ENCODE peak calls at places on chromosome 13, in five cellular contexts. W is neural progenitor cell; N is CD8-positive, alpha-beta T cell; T is astrocyte of the spinal cord; L is pancreas. O is an unnamed sample.

GRCh38 chr13:19267746-19268145 is 86.1 kb upstream of the TUBA3C start:
- DNase-seq in W (no peak), N (no peak), T (no peak), L (no peak), O (no peak)

GRCh38 chr13:25846227-25846984 is 205.4 kb downstream of the SHISA2 start:
- DNase-seq in W (no peak), N (no peak), T (no peak), L (no peak), O (no peak)

GRCh38 chr13:42274386-42275097 is 2.6 kb downstream of the AKAP11 start:
- DNase-seq in W (no peak), N (no peak), T (no peak), L (no peak), O (no peak)

GRCh38 chr13:109782823-109783411 is 3.5 kb downstream of the IRS2 start:
- DNase-seq in W (no peak), N (no peak), T (no peak), L (no peak), O (no peak)

GRCh38 chr13:106089251-106089940 is 446.1 kb downstream of the EFNB2 start:
- DNase-seq in W (no peak), N (no peak), T (no peak), L (no peak), O (no peak)

GRCh38 chr13:41026806-41027205 is 7.7 kb upstream of the ELF1 start:
- DNase-seq in W (no peak), N (no peak), T (no peak), L (no peak), O (no peak)

GRCh38 chr13:96519380-96519779 is 429.5 kb downstream of the HS6ST3 start:
- DNase-seq in W (no peak), N (no peak), T (no peak), L (no peak), O (no peak)

GRCh38 chr13:67147257-67148218 is 82.6 kb downstream of the PCDH9 start:
- DNase-seq in W (peak), N (no peak), T (peak), L (no peak), O (no peak)

GRCh38 chr13:29520671-29521070 is 74.8 kb downstream of the SLC7A1 start:
- DNase-seq in W (no peak), N (no peak), T (peak), L (no peak), O (no peak)

GRCh38 chr13:78881746-78882145 is 222.8 kb upstream of the OBI1 start:
- DNase-seq in W (no peak), N (no peak), T (no peak), L (no peak), O (no peak)

GRCh38 chr13:107867701-107868661 is 347.4 kb downstream of the LIG4 start:
- DNase-seq in W (peak), N (no peak), T (peak), L (peak), O (no peak)

GRCh38 chr13:43129021-43129420 is 105.6 kb downstream of the DNAJC15 start:
- DNase-seq in W (no peak), N (no peak), T (no peak), L (no peak), O (no peak)

GRCh38 chr13:34647379-34647778 is 294.7 kb upstream of the NBEA start:
- DNase-seq in W (no peak), N (no peak), T (no peak), L (no peak), O (no peak)

GRCh38 chr13:45121421-45121820 is 1.1 kb downstream of the GTF2F2 start:
- DNase-seq in W (peak), N (no peak), T (peak), L (no peak), O (no peak)

GRCh38 chr13:30052127-30052526 is 201.7 kb upstream of the UBL3 start:
- DNase-seq in W (peak), N (no peak), T (no peak), L (no peak), O (no peak)

GRCh38 chr13:111976474-111977183 is 90.3 kb upstream of the SOX1 start:
- DNase-seq in W (no peak), N (no peak), T (no peak), L (no peak), O (no peak)

GRCh38 chr13:41848435-41849255 is 112.3 kb downstream of the VWA8 start:
- DNase-seq in W (no peak), N (no peak), T (peak), L (no peak), O (no peak)

GRCh38 chr13:36973009-36973408 is 26.1 kb downstream of the ALG5 start:
- DNase-seq in W (no peak), N (no peak), T (no peak), L (no peak), O (no peak)

GRCh38 chr13:79287994-79288795 is 117.9 kb downstream of the RBM26 start:
- DNase-seq in W (peak), N (no peak), T (no peak), L (no peak), O (no peak)

GRCh38 chr13:80276371-80277289 is 64.3 kb downstream of the SPRY2 start:
- DNase-seq in W (peak), N (no peak), T (peak), L (no peak), O (no peak)

GRCh38 chr13:77519808-77520207 is 15.7 kb upstream of the SCEL start:
- DNase-seq in W (no peak), N (no peak), T (no peak), L (no peak), O (no peak)

GRCh38 chr13:111880185-111880584 is 186.8 kb upstream of the SOX1 start:
- DNase-seq in W (no peak), N (no peak), T (no peak), L (no peak), O (no peak)

GRCh38 chr13:76398426-76398825 is 487.8 kb downstream of the KCTD12 start:
- DNase-seq in W (no peak), N (no peak), T (peak), L (no peak), O (no peak)

GRCh38 chr13:34750078-34750703 is 191.9 kb upstream of the NBEA start:
- DNase-seq in W (peak), N (no peak), T (no peak), L (peak), O (no peak)

GRCh38 chr13:75365724-75366173 is 116.2 kb downstream of the TBC1D4 start:
- DNase-seq in W (no peak), N (no peak), T (peak), L (no peak), O (no peak)

GRCh38 chr13:44243198-44243852 is 130.3 kb upstream of the SERP2 start:
- DNase-seq in W (peak), N (no peak), T (peak), L (no peak), O (no peak)

GRCh38 chr13:94860981-94861407 is 148.6 kb upstream of the SOX21 start:
- DNase-seq in W (no peak), N (no peak), T (peak), L (no peak), O (no peak)

GRCh38 chr13:32314968-32315254 is 252 bp downstream of the ZAR1L start:
- DNase-seq in W (peak), N (peak), T (peak), L (peak), O (no peak)

GRCh38 chr13:114108141-114108761 is 24.2 kb downstream of the RASA3 start:
- DNase-seq in W (no peak), N (peak), T (no peak), L (no peak), O (no peak)

GRCh38 chr13:111259058-111259457 is 61.4 kb upstream of the TEX29 start:
- DNase-seq in W (no peak), N (no peak), T (no peak), L (no peak), O (no peak)

GRCh38 chr13:75495938-75496337 is 14.0 kb upstream of the TBC1D4 start:
- DNase-seq in W (no peak), N (no peak), T (peak), L (no peak), O (no peak)

GRCh38 chr13:48875071-48875470 is 100.6 kb upstream of the FNDC3A start:
- DNase-seq in W (no peak), N (no peak), T (no peak), L (no peak), O (no peak)

GRCh38 chr13:20387441-20387971 is 138.2 kb downstream of the CRYL1 start:
- DNase-seq in W (no peak), N (no peak), T (peak), L (no peak), O (no peak)

GRCh38 chr13:20006206-20006605 is 47.7 kb downstream of the ZMYM2 start:
- DNase-seq in W (no peak), N (no peak), T (peak), L (no peak), O (no peak)

GRCh38 chr13:36131215-36131930 is at the start of gene DCLK1:
- DNase-seq in W (peak), N (no peak), T (peak), L (peak), O (no peak)

GRCh38 chr13:44219808-44220544 is 153.6 kb upstream of the SERP2 start:
- DNase-seq in W (no peak), N (no peak), T (peak), L (no peak), O (no peak)

GRCh38 chr13:103299079-103299478 is 232.9 kb upstream of the SLC10A2 start:
- DNase-seq in W (peak), N (no peak), T (no peak), L (no peak), O (no peak)
- TF ChIP-seq CTCF in W (peak), N (no peak), T (no peak), L (no peak), O (no peak)

DNA sequence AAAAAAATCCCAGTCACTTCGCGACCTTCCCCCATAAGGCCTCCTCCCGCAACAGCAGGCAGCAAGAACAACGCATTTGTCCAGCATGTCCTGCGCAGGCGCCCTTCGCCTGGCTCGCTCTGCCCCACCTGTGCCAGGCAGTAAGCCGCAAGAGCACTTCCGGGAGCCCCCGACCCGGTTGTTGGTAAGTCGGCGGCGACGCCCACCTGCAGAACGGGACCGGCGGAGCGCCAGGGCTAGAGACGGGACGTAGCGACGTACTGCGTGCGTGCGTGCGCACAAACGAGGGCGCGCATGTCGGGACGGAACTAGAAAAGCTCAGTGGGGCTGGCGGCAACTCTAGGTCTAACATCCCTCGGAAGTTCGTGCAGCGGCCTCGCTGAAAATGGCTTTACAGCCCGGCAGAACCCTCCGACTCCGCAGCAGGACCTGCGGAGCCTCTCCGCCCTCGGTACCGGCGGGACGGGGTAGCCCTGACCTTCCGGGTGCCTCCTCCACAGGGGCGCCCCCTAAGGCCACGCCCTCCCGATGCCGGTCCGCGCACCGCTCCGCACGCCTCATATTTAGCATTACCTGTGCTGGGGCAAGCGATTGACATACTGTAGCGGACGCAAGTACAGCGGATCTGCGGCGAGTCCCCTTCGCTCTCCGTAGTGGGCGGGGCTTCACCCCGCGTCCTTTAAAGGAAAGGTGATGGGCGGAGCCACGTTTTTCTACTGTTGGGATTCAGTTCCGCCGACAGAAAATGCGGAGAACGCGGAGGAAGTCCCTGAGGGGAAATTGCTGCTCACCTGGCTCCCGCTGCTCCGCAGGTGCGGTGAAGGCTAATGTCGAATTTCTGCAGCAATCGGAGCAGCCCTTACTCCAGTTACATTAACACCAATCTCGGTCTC is at the start of gene MTIF3:
- DNase-seq in W (peak), N (peak), T (peak), L (peak), O (peak)
- TF ChIP-seq CTCF in W (peak), N (no peak), T (no peak), L (no peak), O (no peak)

GRCh38 chr13:68808456-68808855 is 1299.2 kb upstream of the ATXN8OS start:
- DNase-seq in W (no peak), N (no peak), T (peak), L (no peak), O (no peak)

GRCh38 chr13:68810660-68811059 is 1297.0 kb upstream of the ATXN8OS start:
- DNase-seq in W (peak), N (no peak), T (no peak), L (no peak), O (no peak)

DNA sequence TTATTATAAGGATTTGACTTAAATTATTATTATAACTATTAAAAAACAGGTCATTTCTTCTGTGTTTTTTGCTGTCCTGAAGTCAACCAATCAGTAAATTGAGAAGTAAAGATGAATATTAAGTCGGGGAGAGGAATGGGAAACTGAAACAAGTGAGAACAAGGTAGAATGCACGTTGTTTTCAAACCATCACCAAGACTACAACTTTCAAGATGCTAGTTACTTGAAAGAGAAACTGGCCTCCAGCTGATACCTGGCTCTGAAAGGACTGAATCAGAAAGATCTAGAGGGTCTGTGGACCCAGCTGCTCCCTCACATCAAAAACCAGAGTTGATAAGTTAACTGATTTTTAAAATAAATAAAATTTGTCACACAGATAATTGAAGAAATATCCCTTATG is 1301.5 kb upstream of the ATXN8OS start:
- DNase-seq in W (no peak), N (no peak), T (no peak), L (no peak), O (no peak)
- TF ChIP-seq CTCF in W (no peak), N (no peak), T (no peak), L (no peak), O (no peak)

GRCh38 chr13:63595811-63596210 is 2180.2 kb upstream of the PCDH20 start:
- DNase-seq in W (no peak), N (no peak), T (no peak), L (no peak), O (no peak)
- TF ChIP-seq CTCF in W (no peak), N (no peak), T (no peak), L (no peak), O (no peak)

GRCh38 chr13:31105020-31105800 is 56.5 kb downstream of the HSPH1 start:
- DNase-seq in W (no peak), N (no peak), T (no peak), L (no peak), O (no peak)
- TF ChIP-seq CTCF in W (peak), N (no peak), T (no peak), L (no peak), O (no peak)

GRCh38 chr13:27619711-27620376 is 485 bp downstream of the LNX2 start:
- DNase-seq in W (no peak), N (peak), T (peak), L (peak), O (no peak)
- TF ChIP-seq CTCF in W (no peak), N (no peak), T (no peak), L (peak), O (no peak)

DNA sequence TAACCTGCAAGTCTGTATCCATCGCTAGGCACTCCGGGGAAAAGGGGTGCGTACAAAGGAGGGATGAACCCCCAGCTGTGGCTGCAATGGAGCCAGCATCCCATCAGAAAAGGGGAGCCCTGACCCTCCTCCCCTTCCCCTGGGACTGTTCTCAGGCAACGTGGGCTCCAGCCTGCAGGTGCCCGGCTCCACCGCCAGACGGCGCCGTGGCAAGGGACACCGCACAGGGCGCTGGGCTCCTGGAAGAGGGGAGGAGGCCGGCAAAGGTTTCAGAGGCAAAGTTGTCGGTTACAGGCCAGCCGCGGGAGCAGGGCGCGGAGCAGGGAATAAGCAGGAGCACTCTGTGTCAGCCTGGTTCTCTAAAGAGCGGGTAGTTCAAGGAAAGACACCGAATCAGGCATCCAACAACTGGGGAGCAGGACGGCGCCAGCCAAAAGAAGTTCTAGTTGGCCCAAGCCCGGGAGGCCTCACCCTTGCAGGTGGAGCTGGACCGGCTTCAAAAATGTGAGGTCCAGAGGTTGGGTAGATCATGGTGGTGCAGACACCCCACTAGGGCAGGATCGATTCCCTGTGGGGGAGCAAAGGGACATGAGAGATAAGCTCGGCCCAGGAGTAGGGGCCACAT is 53.0 kb upstream of the ATP12A start:
- DNase-seq in W (peak), N (no peak), T (no peak), L (no peak), O (no peak)
- TF ChIP-seq CTCF in W (peak), N (no peak), T (peak), L (peak), O (no peak)

DNA sequence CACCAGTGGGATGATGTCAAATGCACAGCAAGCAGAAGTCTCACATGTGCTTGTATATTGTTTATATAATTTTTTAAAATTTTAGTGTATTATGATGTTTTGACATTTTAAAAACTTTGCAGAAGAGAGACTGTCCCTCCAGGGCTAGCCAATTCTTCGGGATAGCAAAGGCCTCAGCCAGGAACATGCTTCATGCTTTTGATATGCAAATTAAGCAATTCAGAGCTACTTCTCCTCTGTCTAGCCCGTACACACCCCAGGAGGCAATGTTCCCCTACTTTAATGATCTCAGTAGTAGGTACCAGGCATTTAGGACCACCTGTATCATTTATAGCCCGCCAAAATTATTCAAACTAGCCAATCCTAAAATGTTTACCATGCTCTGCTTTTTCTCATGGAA is 1116.2 kb downstream of the OLFM4 start:
- DNase-seq in W (peak), N (no peak), T (no peak), L (no peak), O (no peak)
- TF ChIP-seq CTCF in W (no peak), N (no peak), T (no peak), L (no peak), O (no peak)

DNA sequence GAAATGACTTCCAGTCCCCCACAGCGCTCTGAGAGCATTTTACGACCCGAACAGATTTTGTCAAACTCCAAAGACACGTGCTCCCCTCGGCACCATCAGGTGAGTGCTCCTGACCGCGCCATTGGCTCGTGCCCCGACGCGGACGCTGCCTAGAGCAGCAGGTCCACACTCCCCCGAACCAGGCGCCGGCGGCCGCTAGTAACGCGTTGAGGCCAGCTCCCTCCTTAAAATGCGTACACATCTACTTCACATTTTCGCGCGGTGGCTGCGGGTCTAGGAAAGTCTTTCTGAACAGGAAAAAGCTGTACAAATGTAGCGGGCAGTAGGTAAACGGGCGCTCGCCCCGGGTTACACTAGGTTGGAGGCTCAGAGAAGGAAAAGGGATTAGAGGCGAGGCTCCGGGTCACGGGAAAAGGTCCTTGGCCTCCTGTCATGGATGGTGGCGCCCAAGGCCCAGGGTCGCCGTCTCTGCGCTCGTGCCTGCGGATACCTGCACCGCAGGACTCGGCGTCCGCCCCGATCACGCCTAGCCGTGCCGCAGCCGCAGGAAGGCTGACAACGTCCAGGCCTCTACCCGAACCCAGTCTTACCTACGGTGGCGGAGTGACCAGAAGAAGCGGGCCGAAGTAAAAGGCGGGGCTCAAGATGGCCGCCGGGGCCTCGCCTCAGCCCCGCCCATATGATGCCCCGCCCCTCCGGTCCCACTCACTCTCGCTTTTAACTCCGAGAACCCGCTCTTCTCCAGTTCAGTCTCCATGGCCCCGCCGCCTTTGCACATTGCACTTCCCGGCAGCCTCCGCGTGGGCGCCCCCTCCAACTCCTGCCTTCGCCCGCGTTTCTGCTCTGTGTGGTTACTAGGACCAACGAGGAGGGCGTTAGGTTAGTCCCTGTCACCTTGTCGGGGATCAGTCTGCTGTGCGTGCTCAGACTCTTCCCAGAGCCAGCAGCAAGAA is at the start of gene ESD:
- DNase-seq in W (peak), N (peak), T (peak), L (peak), O (peak)
- TF ChIP-seq CTCF in W (no peak), N (no peak), T (peak), L (no peak), O (no peak)